ENCODE peak calls at places on chromosomes 13 and 19, in eight cellular contexts. U is CD4-positive, alpha-beta T cell; K is T-cell; T is upper lobe of left lung; M is activated T-cell treated with anti-CD3 and anti-CD28 coated beads, Interleukin-2, amount 50 U/mL, for 4 hours; H is naive thymus-derived CD4-positive, alpha-beta T cell; Z is gastroesophageal sphincter; A is aorta. C is an unnamed sample.

GRCh38 chr13:80168089-80168850 is 172.7 kb downstream of the SPRY2 start:
- ATAC-seq in T (peak), M (no peak), H (peak), K (no peak), Z (no peak), A (peak), U (no peak), C (no peak)

GRCh38 chr19:45295873-45296272 is 26.8 kb downstream of the CKM start:
- ATAC-seq in U (no peak), M (no peak), A (no peak), K (no peak), Z (no peak), T (no peak), H (no peak), C (no peak)

GRCh38 chr19:46890423-46891170 is 29.8 kb downstream of the ARHGAP35 start:
- ATAC-seq in M (no peak), K (no peak), A (no peak), T (no peak), U (no peak), H (no peak), Z (peak), C (no peak)

GRCh38 chr13:80973721-80974120 is 632.8 kb upstream of the SPRY2 start:
- ATAC-seq in A (no peak), M (no peak), U (no peak), Z (no peak), K (no peak), H (no peak), T (no peak), C (no peak)

GRCh38 chr13:23679214-23679613 is 109.0 kb downstream of the TNFRSF19 start:
- ATAC-seq in H (no peak), A (no peak), Z (no peak), T (no peak), M (peak), U (peak), K (peak), C (peak)

GRCh38 chr13:50645092-50645491 is 198.4 kb downstream of the DLEU7 start:
- ATAC-seq in T (no peak), K (no peak), U (no peak), A (no peak), H (no peak), M (no peak), Z (no peak), C (no peak)

GRCh38 chr19:4449022-4449825 is 8.4 kb downstream of the UBXN6 start:
- ATAC-seq in H (no peak), Z (peak), M (no peak), U (no peak), T (peak), A (peak), K (no peak), C (no peak)

GRCh38 chr19:47756953-47757608 is 11.7 kb downstream of the NOP53 start:
- ATAC-seq in T (no peak), U (no peak), H (no peak), Z (no peak), A (no peak), K (no peak), M (no peak), C (no peak)

GRCh38 chr13:100790405-100790804 is 115.8 kb upstream of the TMTC4 start:
- ATAC-seq in A (no peak), U (no peak), H (no peak), M (no peak), T (no peak), K (no peak), Z (no peak), C (no peak)

GRCh38 chr13:60986301-60986700 is 429.3 kb downstream of the PCDH20 start:
- ATAC-seq in T (no peak), U (no peak), A (no peak), M (no peak), Z (no peak), K (no peak), H (no peak), C (no peak)

GRCh38 chr19:18878858-18879578 is 16.9 kb downstream of the CERS1 start:
- ATAC-seq in T (no peak), A (no peak), H (peak), Z (no peak), K (no peak), M (no peak), U (peak), C (no peak)

GRCh38 chr19:398719-399118 is 10.2 kb downstream of the C2CD4C start:
- ATAC-seq in A (no peak), M (no peak), H (no peak), Z (no peak), K (no peak), U (no peak), T (no peak), C (no peak)

GRCh38 chr19:50401505-50402450 is 17.0 kb upstream of the SPIB start:
- ATAC-seq in A (no peak), T (no peak), U (no peak), H (no peak), Z (no peak), K (no peak), M (no peak), C (no peak)

GRCh38 chr13:40586886-40587285 is 79.6 kb downstream of the FOXO1 start:
- ATAC-seq in M (no peak), K (no peak), Z (peak), U (no peak), T (no peak), A (no peak), H (no peak), C (no peak)